ENCODE peak calls at places on chromosomes 13 and 19, in five cellular contexts. R is GM23338, I is transverse colon, U is Panc1, E is sigmoid colon. Q is an unnamed sample.

GRCh38 chr13:32150239-32150638 is 118.7 kb downstream of the FRY start:
- DNase-seq in R (no peak), I (no peak), U (no peak), E (peak), Q (no peak)

GRCh38 chr19:53158119-53158656 is 665 bp downstream of the ZNF347 start:
- DNase-seq in R (peak), I (peak), U (no peak), E (peak), Q (peak)

GRCh38 chr13:98871727-98872126 is 106.1 kb downstream of the DOCK9 start:
- DNase-seq in R (no peak), I (no peak), U (no peak), E (no peak), Q (no peak)

GRCh38 chr19:27733551-27734266 is 1479.2 kb downstream of the UQCRFS1 start:
- DNase-seq in R (no peak), I (no peak), U (no peak), E (no peak), Q (no peak)

GRCh38 chr19:27974082-27974513 is 1238.9 kb downstream of the UQCRFS1 start:
- DNase-seq in R (peak), I (peak), U (no peak), E (no peak), Q (peak)

GRCh38 chr19:15831626-15832025 is 16.2 kb upstream of the OR10H1 start:
- DNase-seq in R (no peak), I (no peak), U (no peak), E (no peak), Q (no peak)

GRCh38 chr13:37503287-37503686 is 95.3 kb downstream of the POSTN start:
- DNase-seq in R (no peak), I (no peak), U (no peak), E (no peak), Q (no peak)

GRCh38 chr13:29081036-29081435 is 260.9 kb downstream of the MTUS2 start:
- DNase-seq in R (no peak), I (no peak), U (no peak), E (no peak), Q (no peak)

GRCh38 chr13:41652735-41653361 is 195.5 kb downstream of the RGCC start:
- DNase-seq in R (peak), I (no peak), U (no peak), E (no peak), Q (no peak)

GRCh38 chr19:45474941-45475516 is 7.2 kb downstream of the FOSB start:
- DNase-seq in R (no peak), I (no peak), U (no peak), E (no peak), Q (no peak)

GRCh38 chr13:98976338-98976737 is 1.5 kb downstream of the DOCK9 start:
- DNase-seq in R (no peak), I (no peak), U (no peak), E (no peak), Q (no peak)

GRCh38 chr19:7460562-7460966 is 28.3 kb downstream of the PEX11G start:
- DNase-seq in R (no peak), I (no peak), U (no peak), E (no peak), Q (no peak)

GRCh38 chr19:47097396-47098217 is 16.0 kb downstream of the ZC3H4 start:
- DNase-seq in R (no peak), I (peak), U (no peak), E (no peak), Q (peak)

GRCh38 chr13:83286737-83287136 is 595.5 kb downstream of the SLITRK1 start:
- DNase-seq in R (no peak), I (no peak), U (no peak), E (no peak), Q (no peak)

GRCh38 chr13:93309886-93310520 is 83.4 kb downstream of the GPC6 start:
- DNase-seq in R (no peak), I (no peak), U (no peak), E (no peak), Q (no peak)

GRCh38 chr13:85367887-85368286 is 431.3 kb downstream of the SLITRK6 start:
- DNase-seq in R (no peak), I (no peak), U (no peak), E (no peak), Q (no peak)

GRCh38 chr13:29937836-29938235 is 87.4 kb upstream of the UBL3 start:
- DNase-seq in R (peak), I (no peak), U (no peak), E (no peak), Q (no peak)

GRCh38 chr19:43651758-43652545 is 12.3 kb upstream of the CADM4 start:
- DNase-seq in R (peak), I (peak), U (peak), E (peak), Q (peak)

GRCh38 chr13:109145631-109146030 is 516.2 kb downstream of the MYO16 start:
- DNase-seq in R (peak), I (peak), U (peak), E (no peak), Q (peak)

GRCh38 chr13:20332361-20333096 is 100.4 kb upstream of the GJB6 start:
- DNase-seq in R (no peak), I (no peak), U (no peak), E (no peak), Q (no peak)

GRCh38 chr19:33304760-33305647 is 2.7 kb upstream of the CEBPA start:
- DNase-seq in R (no peak), I (peak), U (no peak), E (peak), Q (peak)

GRCh38 chr13:44734204-44734707 is 158.1 kb upstream of the TSC22D1 start:
- DNase-seq in R (no peak), I (no peak), U (no peak), E (no peak), Q (peak)

GRCh38 chr19:15591796-15592195 is 23.2 kb upstream of the CYP4F8 start:
- DNase-seq in R (no peak), I (no peak), U (no peak), E (no peak), Q (no peak)

GRCh38 chr13:40549500-40550094 is 116.8 kb downstream of the FOXO1 start:
- DNase-seq in R (no peak), I (no peak), U (no peak), E (peak), Q (no peak)

GRCh38 chr13:40547545-40548322 is 118.7 kb downstream of the FOXO1 start:
- DNase-seq in R (no peak), I (no peak), U (no peak), E (no peak), Q (no peak)

GRCh38 chr13:40553356-40553755 is 113.1 kb downstream of the FOXO1 start:
- DNase-seq in R (no peak), I (no peak), U (no peak), E (no peak), Q (no peak)

GRCh38 chr13:40552895-40553294 is 113.5 kb downstream of the FOXO1 start:
- DNase-seq in R (no peak), I (no peak), U (no peak), E (no peak), Q (no peak)

DNA sequence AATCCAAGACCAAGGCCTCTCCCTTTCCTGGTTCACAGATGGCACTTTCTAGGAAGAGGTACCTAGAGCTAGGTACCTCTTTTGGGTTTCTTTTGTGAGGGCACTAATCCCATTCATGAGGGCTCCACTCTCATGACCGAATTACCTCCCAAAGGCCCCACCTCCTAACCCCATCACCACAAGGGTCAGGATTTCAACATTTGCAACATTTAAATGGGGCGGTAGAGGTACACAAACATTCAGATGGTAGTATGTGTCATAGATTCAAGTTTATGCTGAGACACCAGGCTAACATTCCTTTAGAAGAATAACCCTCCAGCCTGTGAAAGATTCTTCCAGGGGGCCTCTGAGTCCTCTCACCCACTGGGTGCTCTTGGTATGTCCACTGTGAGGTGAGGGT is 116.3 kb downstream of the FOXO1 start:
- DNase-seq in R (no peak), I (no peak), U (no peak), E (no peak), Q (no peak)
- H3K27ac ChIP-seq in R (no peak), I (no peak), U (no peak), E (no peak), Q (no peak)

GRCh38 chr13:89852570-89852969 is 1494.9 kb upstream of the MIR17HG start:
- DNase-seq in R (no peak), I (no peak), U (no peak), E (no peak), Q (no peak)

GRCh38 chr13:89862011-89862690 is 1485.3 kb upstream of the MIR17HG start:
- DNase-seq in R (no peak), I (no peak), U (no peak), E (no peak), Q (no peak)

GRCh38 chr13:89857502-89857901 is 1490.0 kb upstream of the MIR17HG start:
- DNase-seq in R (no peak), I (no peak), U (no peak), E (no peak), Q (no peak)

DNA sequence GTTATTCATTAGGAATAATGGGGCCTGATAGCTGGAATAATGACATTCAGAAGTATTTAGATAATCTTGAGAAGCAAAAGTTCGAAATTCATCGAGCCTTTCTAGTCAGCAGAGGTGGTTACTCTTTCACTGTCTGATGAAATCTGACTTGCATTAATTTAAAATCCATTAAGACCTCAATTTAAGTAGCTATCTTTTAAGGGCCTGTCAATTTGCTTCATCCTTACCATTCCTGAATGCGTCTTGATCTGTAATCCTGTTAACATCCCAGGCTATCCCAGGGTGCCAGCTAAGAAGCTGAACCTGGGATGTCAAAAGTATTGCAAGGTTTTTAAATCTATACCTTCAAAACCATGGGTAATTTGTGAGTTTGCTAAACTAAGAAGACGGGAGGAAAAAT is 1491.0 kb upstream of the MIR17HG start:
- DNase-seq in R (no peak), I (no peak), U (no peak), E (no peak), Q (no peak)
- TF ChIP-seq POLR2AphosphoS5 in R (no peak), I (no peak), U (no peak), E (no peak), Q (no peak)

DNA sequence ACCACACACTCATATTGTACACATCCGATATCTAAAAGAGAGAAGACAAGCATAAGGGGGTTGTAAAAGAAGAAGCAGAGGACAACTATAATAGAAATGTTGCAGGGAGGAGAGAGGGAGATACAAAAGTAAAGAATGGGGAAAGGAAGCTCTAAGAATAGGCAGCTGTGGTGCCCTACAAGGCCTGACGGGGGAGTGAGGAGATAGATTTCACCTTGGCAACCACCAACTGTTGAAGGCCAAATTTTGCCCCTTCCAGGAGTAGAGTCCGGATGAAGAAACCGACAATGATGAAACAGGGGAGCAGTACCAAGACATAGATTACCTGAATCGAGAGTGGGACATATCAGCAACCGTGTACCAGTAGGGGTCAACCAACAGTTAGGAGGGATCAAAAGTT is 15.9 kb downstream of the SLC6A16 start:
- DNase-seq in R (no peak), I (no peak), U (no peak), E (no peak), Q (no peak)
- TF ChIP-seq CTCF in R (no peak), I (no peak), U (no peak), E (no peak), Q (no peak)

DNA sequence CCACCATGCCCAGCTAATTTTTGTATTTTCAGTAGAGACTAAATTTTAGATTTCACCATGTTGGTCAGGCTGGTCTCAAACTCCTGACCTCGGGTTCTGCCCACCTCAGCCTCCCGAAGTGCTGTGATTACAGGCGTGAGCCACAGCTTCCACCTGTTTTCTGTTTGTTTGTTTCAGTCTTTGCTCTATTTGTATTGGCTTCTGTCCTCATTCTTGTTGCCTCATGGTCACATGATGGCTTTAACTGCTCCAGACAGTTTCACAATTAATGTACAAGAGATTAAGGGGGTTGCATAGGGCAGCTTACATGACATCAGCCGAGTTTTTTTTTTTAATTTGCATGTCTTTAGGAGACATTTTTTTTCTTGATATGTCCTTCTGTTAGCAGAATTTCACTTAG is 153.2 kb upstream of the PCDH9 start:
- DNase-seq in R (no peak), I (no peak), U (peak), E (no peak), Q (no peak)
- H3K27ac ChIP-seq in R (no peak), I (no peak), U (no peak), E (no peak), Q (no peak)

DNA sequence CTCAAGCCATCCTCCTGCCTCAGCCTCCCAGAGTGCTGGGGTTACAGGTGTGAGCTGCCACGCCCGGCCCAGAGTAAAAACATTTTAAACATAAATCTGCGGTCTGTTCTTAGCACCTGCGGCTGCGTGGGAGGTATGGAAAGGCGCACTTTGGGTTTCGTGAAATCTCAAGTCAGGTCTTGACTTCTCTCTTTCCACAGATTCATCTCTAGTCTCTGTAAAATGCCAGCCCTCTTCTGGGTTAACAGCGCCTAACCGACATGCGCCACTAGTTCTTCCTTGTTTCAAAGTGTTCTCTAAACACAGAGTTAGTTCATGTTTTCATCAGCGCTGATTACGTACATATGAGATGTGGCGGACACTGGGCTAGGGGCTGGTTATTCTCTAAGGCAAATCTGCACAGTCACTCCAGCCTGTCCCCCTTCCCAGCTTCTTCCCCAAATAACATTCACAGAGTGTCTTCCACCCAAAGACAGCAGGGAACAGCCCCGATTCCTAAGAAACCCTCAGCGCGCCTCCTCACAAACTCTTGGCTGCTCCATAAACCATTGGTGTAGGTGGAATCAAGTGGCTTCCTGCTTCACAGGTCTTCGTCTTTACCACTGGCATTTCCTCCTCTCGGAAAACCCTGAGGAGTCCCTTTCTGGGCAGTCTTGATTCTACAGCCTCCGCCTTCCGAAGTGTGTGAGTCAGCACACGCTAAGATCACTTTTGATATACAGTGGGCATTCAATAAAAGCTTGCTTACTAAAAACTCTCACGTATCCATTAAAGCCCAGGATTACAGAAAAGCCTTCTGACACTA is 1.4 kb downstream of the PARP4 start:
- DNase-seq in R (peak), I (peak), U (no peak), E (no peak), Q (peak)
- TF ChIP-seq POLR2AphosphoS5 in R (no peak), I (peak), U (no peak), E (no peak), Q (no peak)

GRCh38 chr13:76552807-76553206 is 333.4 kb downstream of the KCTD12 start:
- DNase-seq in R (no peak), I (no peak), U (no peak), E (no peak), Q (no peak)
- TF ChIP-seq CTCF in R (no peak), I (no peak), U (no peak), E (no peak), Q (no peak)

DNA sequence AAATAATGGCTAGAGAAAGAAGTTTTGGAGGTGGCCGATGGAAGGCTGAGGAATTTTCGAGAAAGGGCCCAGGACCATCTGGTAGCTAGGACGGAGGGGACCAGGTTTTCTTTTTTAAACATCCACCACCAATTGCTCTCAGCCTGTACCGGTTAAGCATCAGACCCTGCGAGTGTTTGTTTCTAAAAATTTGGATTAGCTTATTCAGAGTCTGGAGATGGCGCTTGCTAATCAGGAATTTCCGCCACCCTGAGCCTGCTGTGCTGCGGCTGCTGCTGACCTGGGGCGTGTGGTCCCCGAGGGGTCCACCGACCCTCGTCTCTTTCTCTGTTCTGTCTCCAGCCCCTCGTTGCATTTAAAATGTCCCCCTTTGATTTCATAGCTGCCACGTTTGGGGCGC is 2.0 kb downstream of the UHRF1 start:
- DNase-seq in R (no peak), I (no peak), U (no peak), E (no peak), Q (no peak)
- H3K27ac ChIP-seq in R (no peak), I (peak), U (peak), E (peak), Q (no peak)

Q was measured in stomach.